ENCODE peak calls at places on chromosomes 13 and 19, in nine cellular contexts. K is upper lobe of right lung; O is left lung; F is ELR; G is head of caudate nucleus; B is stimulated activated CD4-positive, alpha-beta T cell treated with anti-CD3 and anti-CD28 coated beads, Interleukin-15, amount 100 ng/mL, for 1 hour; T is left cardiac atrium; J is stimulated activated CD8-positive, alpha-beta memory T cell treated with anti-CD3 and anti-CD28 coated beads, Interleukin-2, amount 100 ng/mL, for 1 hour; S is GM12891. Z is an unnamed sample.

GRCh38 chr19:30450101-30450500 is 77.9 kb downstream of the ZNF536 start:
- DNase-seq in B (no peak), J (no peak), S (no peak), T (peak), F (no peak), G (peak), K (no peak), O (no peak), Z (no peak)

GRCh38 chr19:56211718-56212117 is 9.6 kb downstream of the ZSCAN5C start:
- DNase-seq in K (no peak), T (no peak), G (no peak), S (no peak), O (no peak), F (no peak), J (no peak), B (no peak), Z (no peak)

GRCh38 chr13:27587083-27587482 is 33.2 kb downstream of the LNX2 start:
- DNase-seq in F (no peak), K (no peak), G (no peak), B (no peak), S (no peak), O (no peak), J (no peak), T (no peak), Z (no peak)

GRCh38 chr19:19459099-19459498 is 53.6 kb downstream of the GATAD2A start:
- DNase-seq in G (no peak), O (no peak), T (no peak), S (no peak), K (no peak), J (no peak), B (no peak), F (peak), Z (no peak)

GRCh38 chr13:108003626-108004025 is 211.7 kb downstream of the LIG4 start:
- DNase-seq in K (no peak), J (no peak), S (no peak), O (no peak), G (no peak), B (no peak), F (no peak), T (no peak), Z (no peak)

GRCh38 chr13:103403148-103403740 is 337.0 kb upstream of the SLC10A2 start:
- DNase-seq in T (no peak), B (no peak), G (no peak), O (no peak), K (no peak), J (no peak), F (no peak), S (no peak), Z (no peak)

GRCh38 chr13:36887758-36888521 is 32.1 kb downstream of the SMAD9 start:
- DNase-seq in K (no peak), F (no peak), S (no peak), G (no peak), B (no peak), T (no peak), J (no peak), O (no peak), Z (no peak)

GRCh38 chr19:40921005-40921897 is 39.2 kb upstream of the CYP2A7 start:
- DNase-seq in F (peak), J (no peak), O (peak), B (no peak), G (no peak), T (no peak), S (no peak), K (peak), Z (peak)

GRCh38 chr19:48466571-48467325 is 2.4 kb upstream of the CYTH2 start:
- DNase-seq in S (no peak), G (no peak), K (no peak), O (peak), J (no peak), T (no peak), B (no peak), F (peak), Z (peak)

GRCh38 chr19:782195-783043 is 14.8 kb upstream of the PTBP1 start:
- DNase-seq in J (no peak), K (no peak), G (no peak), B (no peak), O (no peak), F (peak), T (no peak), S (no peak), Z (no peak)

GRCh38 chr19:8512115-8512967 is 1.6 kb downstream of the ZNF414 start:
- DNase-seq in J (no peak), O (no peak), S (no peak), B (no peak), K (peak), F (peak), G (no peak), T (no peak), Z (no peak)

GRCh38 chr13:48004201-48004600 is 3.1 kb upstream of the SUCLA2 start:
- DNase-seq in J (no peak), B (no peak), O (no peak), G (peak), T (no peak), F (no peak), K (no peak), S (no peak), Z (no peak)

GRCh38 chr13:37074703-37075102 is 15.2 kb upstream of the SUPT20H start:
- DNase-seq in K (no peak), F (peak), S (no peak), T (no peak), G (no peak), O (no peak), B (no peak), J (no peak), Z (no peak)

GRCh38 chr19:34330116-34330515 is 34.9 kb upstream of the GPI start:
- DNase-seq in J (no peak), G (no peak), K (no peak), F (no peak), S (no peak), T (no peak), O (no peak), B (no peak), Z (no peak)

GRCh38 chr13:113938246-113938645 is 35.6 kb downstream of the C13orf46 start:
- DNase-seq in J (no peak), B (no peak), O (no peak), T (no peak), F (no peak), K (no peak), S (no peak), G (no peak), Z (peak)

GRCh38 chr13:111961793-111962192 is 105.2 kb upstream of the SOX1 start:
- DNase-seq in O (no peak), K (no peak), J (no peak), F (no peak), S (no peak), B (no peak), T (no peak), G (no peak), Z (no peak)

GRCh38 chr19:19591133-19591825 is 27.2 kb downstream of the PBX4 start:
- DNase-seq in S (no peak), O (peak), T (no peak), F (peak), G (no peak), K (no peak), J (peak), B (peak), Z (no peak)